ENCODE peak calls at places on chromosomes 7 and 10, in six cellular contexts. R is WTC11, L is psoas muscle, E is Calu3, F is testis, X is lower lobe of right lung. T is an unnamed sample.

GRCh38 chr10:34655286-34656170 is 159.6 kb downstream of the PARD3 start:
- DNase-seq in R (peak), L (no peak), E (peak), F (peak), X (no peak), T (no peak)

GRCh38 chr7:132472463-132473120 is 103.7 kb downstream of the PLXNA4 start:
- DNase-seq in R (no peak), L (peak), E (no peak), F (peak), X (no peak), T (no peak)

GRCh38 chr7:97118306-97118917 is 914 bp downstream of the SDHAF3 start:
- DNase-seq in R (no peak), L (no peak), E (no peak), F (no peak), X (no peak), T (no peak)

GRCh38 chr10:131983780-131984179 is 2.1 kb upstream of the BNIP3 start:
- DNase-seq in R (no peak), L (no peak), E (no peak), F (no peak), X (no peak), T (no peak)

GRCh38 chr10:118472961-118473675 is 122.3 kb downstream of the PRLHR start:
- DNase-seq in R (no peak), L (no peak), E (no peak), F (no peak), X (no peak), T (no peak)

GRCh38 chr10:120318862-120319261 is 138.2 kb upstream of the PLPP4 start:
- DNase-seq in R (no peak), L (no peak), E (no peak), F (no peak), X (no peak), T (no peak)

GRCh38 chr7:69177941-69178494 is 420.3 kb upstream of the AUTS2 start:
- DNase-seq in R (no peak), L (no peak), E (no peak), F (no peak), X (no peak), T (no peak)

GRCh38 chr10:21304198-21304597 is 221.3 kb downstream of the SKIDA1 start:
- DNase-seq in R (no peak), L (no peak), E (no peak), F (no peak), X (no peak), T (no peak)

GRCh38 chr7:47937711-47938573 is 10.3 kb downstream of the PKD1L1 start:
- DNase-seq in R (no peak), L (no peak), E (no peak), F (no peak), X (no peak), T (no peak)

GRCh38 chr10:103180491-103180890 is 12.6 kb downstream of the NT5C2 start:
- DNase-seq in R (no peak), L (no peak), E (no peak), F (no peak), X (no peak), T (no peak)

GRCh38 chr10:103578782-103579382 is 85.4 kb downstream of the NEURL1 start:
- DNase-seq in R (no peak), L (no peak), E (peak), F (no peak), X (no peak), T (no peak)

GRCh38 chr10:101046332-101047238 is 15.2 kb upstream of the KAZALD1 start:
- DNase-seq in R (peak), L (no peak), E (no peak), F (no peak), X (peak), T (no peak)

GRCh38 chr7:80844916-80845315 is 73.9 kb downstream of the SEMA3C start:
- DNase-seq in R (no peak), L (no peak), E (no peak), F (no peak), X (no peak), T (no peak)

GRCh38 chr7:157526604-157527003 is 189.8 kb downstream of the DNAJB6 start:
- DNase-seq in R (no peak), L (no peak), E (no peak), F (no peak), X (no peak), T (peak)

GRCh38 chr7:66948480-66949109 is 27.6 kb downstream of the TMEM248 start:
- DNase-seq in R (no peak), L (no peak), E (no peak), F (no peak), X (no peak), T (no peak)

GRCh38 chr7:70738486-70738885 is 393.5 kb upstream of the GALNT17 start:
- DNase-seq in R (no peak), L (no peak), E (no peak), F (no peak), X (no peak), T (no peak)

GRCh38 chr10:123904834-123905409 is 13.3 kb upstream of the CPXM2 start:
- DNase-seq in R (no peak), L (no peak), E (no peak), F (no peak), X (no peak), T (no peak)

DNA sequence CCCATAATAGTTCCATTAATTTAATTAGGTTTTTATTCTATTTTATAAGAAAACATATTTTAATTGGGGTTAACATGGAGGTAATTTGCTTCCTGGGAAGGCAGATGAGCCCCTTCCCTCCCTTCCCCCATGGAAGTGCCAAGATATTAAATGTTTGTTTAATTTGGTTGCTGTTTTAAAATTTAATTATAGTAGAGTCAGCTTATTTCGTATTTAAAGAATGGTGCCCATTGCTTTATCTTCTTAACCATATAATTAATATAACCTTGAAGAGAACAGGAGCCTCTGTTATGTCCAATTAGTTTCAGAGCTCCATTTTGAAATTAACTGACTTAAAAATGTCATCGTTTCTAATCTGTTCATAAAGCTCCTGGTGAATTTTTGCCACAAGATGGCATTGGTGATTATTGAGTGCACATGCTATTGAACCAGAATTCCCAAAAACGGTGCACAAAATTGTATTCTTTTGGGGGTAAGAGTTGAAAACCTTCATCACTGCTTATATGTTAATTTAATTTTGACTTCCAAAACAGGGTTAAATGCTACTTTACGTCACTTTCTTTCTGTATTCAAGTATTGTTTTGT is 26.0 kb downstream of the KLHDC10 start:
- DNase-seq in R (no peak), L (no peak), E (no peak), F (no peak), X (no peak), T (no peak)
- TF ChIP-seq CTCF in R (no peak), L (peak), E (no peak), F (no peak), X (no peak), T (peak)

GRCh38 chr7:44266526-44266925 is 58.9 kb downstream of the CAMK2B start:
- DNase-seq in R (no peak), L (no peak), E (no peak), F (no peak), X (no peak), T (no peak)

GRCh38 chr7:44262031-44262430 is 61.3 kb downstream of the YKT6 start:
- DNase-seq in R (no peak), L (no peak), E (no peak), F (no peak), X (no peak), T (no peak)

GRCh38 chr7:44265733-44266132 is 59.7 kb downstream of the CAMK2B start:
- DNase-seq in R (no peak), L (no peak), E (no peak), F (no peak), X (no peak), T (no peak)

GRCh38 chr7:44263342-44264082 is 61.9 kb downstream of the CAMK2B start:
- DNase-seq in R (no peak), L (no peak), E (no peak), F (no peak), X (no peak), T (no peak)

GRCh38 chr7:44264221-44264956 is 61.0 kb downstream of the CAMK2B start:
- DNase-seq in R (no peak), L (no peak), E (peak), F (no peak), X (no peak), T (no peak)
- TF ChIP-seq CTCF in R (no peak), L (no peak), E (no peak), F (no peak), X (no peak), T (no peak)

DNA sequence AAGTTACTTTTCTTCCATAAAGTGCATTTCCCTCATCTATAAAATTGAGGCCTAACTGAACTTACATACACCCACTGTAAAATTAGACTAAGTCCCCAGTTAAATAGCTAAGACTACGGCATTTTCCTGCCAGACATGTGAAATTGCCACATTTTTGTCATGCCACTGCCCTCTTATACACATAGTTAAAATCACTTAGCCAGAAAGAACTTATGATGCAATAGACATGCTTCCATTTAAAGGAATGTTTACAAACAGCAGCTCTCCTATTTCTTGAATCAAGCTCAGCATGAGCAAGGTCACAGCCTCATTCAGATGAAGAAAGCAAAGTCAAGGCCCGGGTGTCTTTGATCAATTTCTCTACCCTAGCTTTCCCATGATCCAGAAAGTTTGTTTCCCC is 175.7 kb downstream of the LRRN3 start:
- DNase-seq in R (no peak), L (no peak), E (no peak), F (no peak), X (no peak), T (no peak)
- TF ChIP-seq CTCF in R (no peak), L (no peak), E (no peak), F (no peak), X (no peak), T (no peak)

GRCh38 chr10:43318456-43318855 is 51.6 kb upstream of the RASGEF1A start:
- DNase-seq in R (no peak), L (no peak), E (no peak), F (no peak), X (no peak), T (no peak)

GRCh38 chr10:43316516-43316915 is 49.7 kb upstream of the RASGEF1A start:
- DNase-seq in R (no peak), L (no peak), E (no peak), F (no peak), X (no peak), T (no peak)

GRCh38 chr10:43316988-43317387 is 50.1 kb upstream of the RASGEF1A start:
- DNase-seq in R (no peak), L (no peak), E (no peak), F (no peak), X (no peak), T (no peak)

GRCh38 chr10:43315535-43316245 is 48.8 kb upstream of the RASGEF1A start:
- DNase-seq in R (no peak), L (no peak), E (peak), F (no peak), X (no peak), T (no peak)

GRCh38 chr10:43317422-43317821 is 50.6 kb upstream of the RASGEF1A start:
- DNase-seq in R (no peak), L (no peak), E (no peak), F (no peak), X (no peak), T (no peak)
- TF ChIP-seq CTCF in R (no peak), L (no peak), E (no peak), F (no peak), X (no peak), T (no peak)

GRCh38 chr10:84541289-84541637 is 212.9 kb downstream of the CCSER2 start:
- DNase-seq in R (peak), L (no peak), E (no peak), F (no peak), X (no peak), T (no peak)
- TF ChIP-seq CTCF in R (peak), L (no peak), E (no peak), F (no peak), X (no peak), T (no peak)

DNA sequence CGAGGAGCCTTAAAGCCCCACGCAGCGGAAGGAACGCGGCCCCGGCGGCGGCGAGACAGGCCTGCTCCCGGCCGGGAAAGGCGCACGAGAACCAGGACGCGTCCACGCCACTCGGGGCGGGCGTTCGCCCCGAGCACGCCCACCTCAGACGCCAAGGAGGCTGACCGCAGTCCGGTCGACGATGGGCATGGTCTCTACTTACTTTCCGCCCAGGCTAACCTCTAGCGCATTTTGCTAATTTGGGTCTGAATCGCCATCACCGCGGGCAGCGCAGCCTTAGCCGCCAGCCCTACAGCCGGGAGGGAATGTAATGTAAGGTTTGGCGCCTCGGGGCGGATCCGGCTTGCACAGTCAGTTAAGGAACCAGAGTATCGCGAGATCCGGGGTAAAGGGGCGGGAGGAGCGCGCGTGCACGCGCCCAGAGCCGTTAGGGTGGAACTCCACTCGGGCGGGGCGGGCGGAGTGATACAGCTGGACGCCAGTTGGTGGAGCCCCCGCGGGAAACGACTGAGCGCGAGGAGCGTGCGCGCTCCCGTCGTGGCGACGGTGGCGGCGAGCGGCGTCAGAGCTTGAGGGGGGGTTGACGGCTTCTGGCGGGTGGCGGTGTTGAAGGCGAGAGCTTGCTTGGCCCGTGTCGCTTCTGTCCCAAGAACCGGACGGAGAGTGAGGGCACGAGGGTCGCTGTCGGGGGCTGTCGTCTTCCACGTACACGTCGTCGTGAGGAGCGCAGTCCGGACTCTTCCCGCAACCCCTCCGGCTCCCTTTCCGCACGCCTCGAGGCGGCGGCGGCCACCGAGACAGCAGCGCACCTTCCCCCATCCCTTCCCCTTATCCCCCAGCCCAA is at the start of gene LUC7L2:
- DNase-seq in R (peak), L (peak), E (peak), F (peak), X (peak), T (peak)
- TF ChIP-seq CTCF in R (no peak), L (no peak), E (no peak), F (peak), X (no peak), T (peak)

GRCh38 chr7:22355620-22356009 is 1.3 kb downstream of the RAPGEF5 start:
- DNase-seq in R (no peak), L (no peak), E (no peak), F (no peak), X (no peak), T (no peak)
- TF ChIP-seq CTCF in R (no peak), L (no peak), E (no peak), F (no peak), X (no peak), T (no peak)

DNA sequence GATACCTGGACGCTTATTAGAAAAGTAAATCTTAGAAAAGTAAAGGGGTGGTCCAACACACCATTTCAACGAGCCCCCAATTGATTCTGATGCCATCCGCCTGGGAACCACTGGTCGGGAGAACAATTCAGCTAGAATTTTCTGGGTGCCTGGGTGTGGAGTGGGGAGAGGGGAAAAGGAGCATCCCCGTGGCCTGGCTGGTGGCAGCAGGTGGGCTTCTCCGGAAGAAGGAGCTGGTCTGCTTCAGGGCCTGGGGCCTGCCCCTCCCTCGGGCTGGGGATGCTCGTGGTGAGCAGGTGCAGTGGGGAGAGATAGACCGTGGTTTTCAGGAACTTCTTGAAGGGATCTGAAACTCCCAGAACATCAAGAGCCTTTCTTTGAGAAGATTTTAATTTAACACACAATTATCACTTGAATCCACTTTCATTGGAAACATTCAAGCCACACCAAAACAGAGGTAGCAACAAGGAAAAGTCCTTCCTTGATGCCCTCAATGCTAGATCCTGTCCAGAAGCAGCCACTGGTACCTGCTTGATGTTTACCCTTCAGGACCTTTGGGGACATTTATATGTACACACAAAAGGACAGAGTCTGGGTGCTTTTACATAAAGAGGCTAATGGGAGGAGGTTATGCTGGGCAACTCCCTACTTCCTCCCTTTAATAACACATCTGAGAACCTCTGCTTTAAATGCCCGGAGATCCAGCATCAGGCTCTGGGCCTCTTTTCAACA is 39.7 kb upstream of the DUSP5 start:
- DNase-seq in R (no peak), L (no peak), E (no peak), F (no peak), X (no peak), T (no peak)
- TF ChIP-seq CTCF in R (no peak), L (no peak), E (no peak), F (no peak), X (no peak), T (no peak)

GRCh38 chr7:111199643-111200042 is 108.7 kb downstream of the LRRN3 start:
- DNase-seq in R (no peak), L (no peak), E (no peak), F (no peak), X (no peak), T (no peak)
- TF ChIP-seq CTCF in R (no peak), L (no peak), E (no peak), F (no peak), X (no peak), T (no peak)